ENCODE peak calls at places on chromosomes 3 and 15, in seven cellular contexts. V is A549, M is esophagus squamous epithelium, W is AG04450, D is lower lobe of right lung, C is mammary epithelial cell, N is GM23338. R is an unnamed sample.

GRCh38 chr3:149879872-149880271 is 66.9 kb downstream of the RNF13 start:
- DNase-seq in C (peak; percentile 49), N (peak; percentile 82), W (peak; percentile 16), D (peak; percentile 57), M (no peak), V (peak; percentile 68), R (peak; percentile 66)

GRCh38 chr3:174541708-174542107 is 317.4 kb upstream of the NAALADL2 start:
- DNase-seq in N (no peak), W (no peak), C (no peak), D (no peak), M (no peak), V (no peak), R (no peak)

GRCh38 chr3:31170932-31171670 is 276.6 kb upstream of the GADL1 start:
- DNase-seq in W (peak; percentile 66), N (no peak), V (peak; percentile 51), C (peak; percentile 33), M (no peak), D (no peak), R (no peak)

GRCh38 chr3:4684976-4685375 is 191.8 kb downstream of the ITPR1 start:
- DNase-seq in C (no peak), M (no peak), W (no peak), N (no peak), D (no peak), V (no peak), R (no peak)

GRCh38 chr15:30859091-30859874 is 44.4 kb upstream of the FAN1 start:
- DNase-seq in N (peak; percentile 61), W (peak; percentile 11), C (no peak), V (peak; percentile 42), D (no peak), M (no peak), R (no peak)

GRCh38 chr3:191563722-191564121 is 102.8 kb downstream of the PYDC2 start:
- DNase-seq in V (no peak), M (no peak), N (no peak), C (no peak), D (no peak), W (no peak), R (no peak)

GRCh38 chr15:101039461-101039860 is 120.3 kb downstream of the LRRK1 start:
- DNase-seq in C (no peak), W (no peak), V (no peak), D (no peak), N (no peak), M (no peak), R (no peak)

GRCh38 chr3:48700750-48701405 is 15.2 kb upstream of the NCKIPSD start:
- DNase-seq in V (no peak), M (no peak), C (no peak), N (no peak), D (no peak), W (no peak), R (no peak)

GRCh38 chr3:37876279-37876678 is 14.6 kb downstream of the CTDSPL start:
- DNase-seq in N (no peak), W (no peak), C (no peak), D (no peak), V (no peak), M (no peak), R (no peak)

GRCh38 chr15:88243895-88244787 is 12.4 kb downstream of the NTRK3 start:
- DNase-seq in V (peak; percentile 62), D (no peak), N (peak; percentile 71), W (no peak), M (no peak), C (peak; percentile 36), R (no peak)

GRCh38 chr15:98580577-98580976 is 67.8 kb upstream of the IGF1R start:
- DNase-seq in D (no peak), C (no peak), V (no peak), W (no peak), M (no peak), N (peak; percentile 58), R (peak; percentile 20)

GRCh38 chr15:42141795-42142667 is 14.4 kb downstream of the PLA2G4F start:
- DNase-seq in V (no peak), W (no peak), D (no peak), M (no peak), N (no peak), C (no peak), R (no peak)

GRCh38 chr15:91926871-91927270 is 73.4 kb downstream of the SLCO3A1 start:
- DNase-seq in N (peak; percentile 56), D (no peak), V (no peak), M (no peak), W (no peak), C (no peak), R (no peak)

GRCh38 chr3:136835817-136836510 is 17.0 kb downstream of the SLC35G2 start:
- DNase-seq in N (no peak), C (no peak), D (no peak), M (no peak), W (no peak), V (no peak), R (no peak)

GRCh38 chr3:175988401-175988800 is 1129.3 kb downstream of the NAALADL2 start:
- DNase-seq in W (no peak), D (no peak), V (no peak), C (no peak), N (no peak), M (no peak), R (no peak)

GRCh38 chr15:63212050-63212973 is 22.9 kb downstream of the RAB8B start:
- DNase-seq in W (no peak), C (no peak), N (no peak), M (no peak), V (no peak), D (no peak), R (no peak)

GRCh38 chr15:25182736-25183445 is 228.1 kb downstream of the SNRPN start:
- DNase-seq in C (no peak), M (no peak), W (no peak), N (peak; percentile 49), D (peak; percentile 24), V (no peak), R (peak; percentile 4)

GRCh38 chr15:67444100-67444499 is 76.8 kb upstream of the C15orf61 start:
- DNase-seq in M (no peak), D (no peak), N (no peak), V (no peak), C (no peak), W (no peak), R (no peak)

GRCh38 chr3:49413338-49413734 is 1.1 kb downstream of the TCTA start:
- DNase-seq in M (no peak), D (no peak), N (no peak), V (no peak), W (no peak), C (no peak), R (peak; percentile 19)

GRCh38 chr3:42300013-42300412 is 34.0 kb upstream of the CCK start:
- DNase-seq in M (no peak), D (no peak), N (peak; percentile 69), W (peak; percentile 1), V (peak; percentile 5), C (peak; percentile 39), R (no peak)

GRCh38 chr3:59771760-59772159 is 721.9 kb upstream of the CFAP20DC start:
- DNase-seq in D (no peak), N (no peak), C (peak; percentile 91), M (no peak), W (peak; percentile 69), V (peak; percentile 23), R (no peak)

GRCh38 chr15:57376695-57377477 is 581 bp downstream of the CGNL1 start:
- DNase-seq in N (peak; percentile 75), W (no peak), V (peak; percentile 22), D (peak; percentile 52), C (peak; percentile 26), M (no peak), R (peak; percentile 78)

GRCh38 chr15:70491641-70492040 is 271.7 kb downstream of the UACA start:
- DNase-seq in C (no peak), D (no peak), W (no peak), V (no peak), N (no peak), M (no peak), R (no peak)
- H3K4me3 ChIP-seq in C (no peak overlapping the region), D (no peak overlapping the region), W (no peak overlapping the region), V (no peak overlapping the region), N (no peak overlapping the region), M (no peak overlapping the region), R (no peak overlapping the region)

GRCh38 chr15:45731331-45731730 is 96.5 kb downstream of the SQOR start:
- DNase-seq in N (no peak), D (no peak), W (no peak), V (no peak), M (no peak), C (no peak), R (no peak)

GRCh38 chr15:45732544-45733130 is 97.8 kb downstream of the SQOR start:
- DNase-seq in W (no peak), V (no peak), D (no peak), C (no peak), M (no peak), N (no peak), R (peak; percentile 69)

GRCh38 chr15:45734244-45734643 is 99.4 kb downstream of the SQOR start:
- DNase-seq in V (no peak), C (no peak), D (no peak), M (no peak), W (no peak), N (no peak), R (no peak)

GRCh38 chr15:45728641-45729040 is 93.8 kb downstream of the SQOR start:
- DNase-seq in C (no peak), M (no peak), V (no peak), N (no peak), D (no peak), W (no peak), R (no peak)

GRCh38 chr15:45729146-45729545 is 94.3 kb downstream of the SQOR start:
- DNase-seq in M (no peak), W (no peak), V (no peak), D (no peak), C (peak; percentile 65), N (no peak), R (no peak)
- H3K27ac ChIP-seq in M (no peak overlapping the region), W (no peak overlapping the region), V (no peak overlapping the region), D (no peak overlapping the region), C (no peak overlapping the region), N (no peak overlapping the region), R (no peak overlapping the region)

GRCh38 chr3:141386080-141386594 is 17.8 kb downstream of the ZBTB38 start:
- DNase-seq in V (no peak), C (no peak), M (no peak), W (no peak), N (no peak), D (no peak), R (no peak)

GRCh38 chr3:141386611-141387110 is 18.4 kb downstream of the ZBTB38 start:
- DNase-seq in V (no peak), C (no peak), M (no peak), N (no peak), W (no peak), D (no peak), R (no peak)

GRCh38 chr3:141385386-141386079 is 17.2 kb downstream of the ZBTB38 start:
- DNase-seq in M (no peak), V (no peak), D (no peak), C (no peak), N (no peak), W (no peak), R (no peak)

GRCh38 chr3:141388823-141389617 is 20.7 kb downstream of the ZBTB38 start:
- DNase-seq in V (no peak), M (no peak), C (no peak), N (no peak), W (no peak), D (no peak), R (no peak)

GRCh38 chr3:141387446-141388030 is 19.2 kb downstream of the ZBTB38 start:
- DNase-seq in V (no peak), M (no peak), N (no peak), W (no peak), C (no peak), D (no peak), R (no peak)
- H3K4me3 ChIP-seq in V (no peak overlapping the region), M (no peak overlapping the region), N (no peak overlapping the region), W (peak overlapping the region; percentile 68), C (no peak overlapping the region), D (peak overlapping the region; percentile 35), R (no peak overlapping the region)

GRCh38 chr15:64891546-64891945 is 20.2 kb upstream of the ANKDD1A start:
- DNase-seq in W (no peak), V (no peak), N (no peak), C (no peak), D (no peak), M (no peak), R (no peak)
- H3K27ac ChIP-seq in W (no peak overlapping the region), V (no peak overlapping the region), N (no peak overlapping the region), C (no peak overlapping the region), D (peak overlapping the region; percentile 68), M (peak overlapping the region; percentile 95), R (no peak overlapping the region)

R was measured in right cardiac atrium.